ENCODE peak calls at places on chromosome 5, in eight cellular contexts. U, S, E, N, Z, O, V and D are unnamed samples.

GRCh38 chr5:173016621-173017046 is 33.1 kb downstream of the ATP6V0E1 start:
- DNase-seq in U (no peak), S (peak), E (peak), N (peak), Z (peak), O (no peak), V (peak), D (peak)

GRCh38 chr5:38569180-38569579 is 12.7 kb upstream of the LIFR start:
- DNase-seq in U (no peak), S (no peak), E (no peak), N (no peak), Z (no peak), O (no peak), V (no peak), D (no peak)

GRCh38 chr5:15645776-15646175 is 145.8 kb downstream of the FBXL7 start:
- DNase-seq in U (no peak), S (no peak), E (no peak), N (peak), Z (peak), O (no peak), V (no peak), D (no peak)

GRCh38 chr5:37774912-37775483 is 64.8 kb downstream of the GDNF start:
- DNase-seq in U (no peak), S (no peak), E (no peak), N (peak), Z (peak), O (no peak), V (no peak), D (peak)

GRCh38 chr5:58094031-58094430 is 365.9 kb downstream of the PLK2 start:
- DNase-seq in U (no peak), S (no peak), E (no peak), N (no peak), Z (no peak), O (no peak), V (no peak), D (no peak)

GRCh38 chr5:62509823-62510222 is 68.8 kb upstream of the LRRC70 start:
- DNase-seq in U (no peak), S (no peak), E (no peak), N (no peak), Z (peak), O (no peak), V (no peak), D (no peak)

GRCh38 chr5:1540166-1540565 is 16.4 kb upstream of the LPCAT1 start:
- DNase-seq in U (no peak), S (no peak), E (no peak), N (no peak), Z (no peak), O (no peak), V (no peak), D (no peak)

GRCh38 chr5:57488308-57488955 is 5.8 kb upstream of the ACTBL2 start:
- DNase-seq in U (no peak), S (no peak), E (no peak), N (no peak), Z (peak), O (no peak), V (no peak), D (peak)

GRCh38 chr5:9627541-9627940 is 2.6 kb downstream of the TAS2R1 start:
- DNase-seq in U (no peak), S (no peak), E (no peak), N (no peak), Z (no peak), O (no peak), V (no peak), D (no peak)

GRCh38 chr5:158124606-158125316 is 265.8 kb upstream of the CLINT1 start:
- DNase-seq in U (no peak), S (no peak), E (no peak), N (peak), Z (no peak), O (no peak), V (no peak), D (no peak)

GRCh38 chr5:54859321-54859720 is 126.1 kb downstream of the ESM1 start:
- DNase-seq in U (no peak), S (no peak), E (no peak), N (no peak), Z (no peak), O (no peak), V (no peak), D (no peak)

DNA sequence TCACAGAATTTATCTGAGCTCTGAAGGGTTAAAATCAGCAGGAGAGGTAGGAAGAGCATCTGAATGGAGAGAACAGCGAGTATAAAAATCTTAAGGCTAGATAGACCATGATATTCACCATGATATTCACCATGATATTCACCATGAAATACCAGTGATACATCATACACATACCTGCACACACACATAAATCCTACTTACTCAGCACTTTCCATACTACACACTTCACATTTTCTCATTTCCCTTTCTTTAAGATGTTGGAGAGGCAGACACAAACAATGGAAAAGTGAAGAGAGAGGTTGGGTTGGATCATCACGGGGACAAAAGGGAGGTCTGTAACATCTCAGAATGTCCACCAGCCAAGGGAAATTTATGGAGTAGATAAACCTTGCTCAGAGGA is 66.4 kb upstream of the ATP10B start:
- DNase-seq in U (no peak), S (no peak), E (no peak), N (no peak), Z (no peak), O (no peak), V (no peak), D (no peak)
- TF ChIP-seq CTCF in U (no peak), S (no peak), E (no peak), N (no peak), Z (no peak), O (no peak), V (no peak), D (no peak)

DNA sequence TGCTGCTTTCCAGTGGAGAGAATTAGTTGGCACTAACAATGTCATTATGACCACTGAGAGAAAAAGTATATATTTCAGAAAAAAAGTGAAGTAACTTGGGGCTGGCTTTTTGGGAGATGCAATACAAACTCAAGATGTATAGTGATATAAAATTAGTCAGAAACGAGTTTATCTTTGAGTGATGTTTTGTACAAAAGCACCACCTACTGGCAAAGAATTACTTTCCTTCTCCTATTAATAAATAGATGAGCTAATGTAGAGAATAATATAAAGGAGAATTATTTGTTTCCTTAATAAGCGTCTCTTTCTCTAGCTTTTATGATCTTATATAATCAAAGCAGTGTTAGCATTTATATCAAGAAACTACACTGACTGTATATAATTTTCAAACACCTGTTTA is 158.8 kb downstream of the MEF2C start:
- DNase-seq in U (no peak), S (no peak), E (no peak), N (peak), Z (peak), O (no peak), V (no peak), D (no peak)
- H3K27ac ChIP-seq in U (no peak), S (no peak), E (no peak), N (no peak), Z (no peak), O (no peak), V (no peak), D (no peak)

GRCh38 chr5:146007270-146007669 is 70.9 kb downstream of the SH3RF2 start:
- DNase-seq in U (no peak), S (no peak), E (no peak), N (peak), Z (peak), O (no peak), V (no peak), D (no peak)
- TF ChIP-seq CTCF in U (no peak), S (no peak), E (no peak), N (no peak), Z (no peak), O (no peak), V (no peak), D (peak)

DNA sequence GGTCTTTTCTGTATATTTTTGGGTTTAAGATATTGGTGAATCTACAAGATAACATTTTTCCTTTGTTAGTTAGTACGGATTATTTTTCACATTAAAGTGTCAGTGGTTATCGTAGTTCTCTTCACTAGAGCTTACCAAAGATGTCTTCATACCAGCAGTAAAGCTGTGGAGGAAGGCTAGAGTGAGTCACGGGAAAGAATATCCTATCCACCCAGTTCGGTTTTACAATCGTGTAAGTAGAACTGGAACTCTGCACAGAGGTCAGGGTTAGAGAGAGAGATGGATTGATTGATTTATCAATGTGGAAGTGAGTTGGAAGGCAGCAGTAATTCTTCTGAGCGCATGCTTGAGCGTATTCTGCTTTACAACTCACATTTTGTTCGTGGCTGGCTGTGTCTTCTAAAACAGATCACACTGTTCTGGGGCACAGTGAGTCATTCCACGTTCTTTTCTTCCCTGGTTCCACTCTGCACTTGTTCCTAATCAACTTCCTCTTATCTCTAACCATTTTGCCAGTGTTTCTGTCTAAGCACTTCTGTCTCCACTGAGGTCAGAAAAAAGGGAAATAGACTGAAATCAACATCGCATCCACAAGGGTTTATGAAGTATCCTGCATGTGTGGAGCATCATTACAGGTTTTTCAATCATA is 86.5 kb upstream of the ARRDC3 start:
- DNase-seq in U (no peak), S (no peak), E (no peak), N (no peak), Z (peak), O (no peak), V (no peak), D (peak)
- H3K27ac ChIP-seq in U (peak), S (peak), E (no peak), N (no peak), Z (no peak), O (peak), V (no peak), D (no peak)

DNA sequence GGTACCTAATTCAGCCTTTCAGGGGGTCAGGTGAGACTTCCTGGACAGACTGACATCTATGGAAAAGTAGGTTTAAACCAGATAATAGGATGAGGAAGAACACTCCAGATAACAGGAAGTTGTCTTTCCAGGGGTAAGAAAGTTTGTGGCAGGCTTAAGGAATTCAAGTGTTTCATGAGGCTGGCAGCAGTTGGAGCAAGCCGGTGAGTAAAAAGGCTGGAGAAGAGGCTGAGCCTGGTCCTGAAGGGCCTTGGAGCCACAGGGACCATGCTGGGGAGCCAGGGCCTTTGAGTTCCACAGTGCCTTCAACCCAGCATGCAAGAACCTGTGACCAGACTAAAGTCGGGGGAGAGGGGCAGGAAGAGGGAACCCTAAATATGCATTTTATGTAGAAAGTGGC is 353.4 kb downstream of the SPOCK1 start:
- DNase-seq in U (no peak), S (no peak), E (no peak), N (no peak), Z (peak), O (no peak), V (no peak), D (no peak)
- TF ChIP-seq CTCF in U (no peak), S (no peak), E (no peak), N (no peak), Z (no peak), O (no peak), V (no peak), D (no peak)

GRCh38 chr5:100900796-100901731 is 2.0 kb downstream of the ST8SIA4 start:
- DNase-seq in U (peak), S (peak), E (peak), N (peak), Z (peak), O (peak), V (peak), D (peak)
- H3K27ac ChIP-seq in U (peak), S (peak), E (no peak), N (no peak), Z (no peak), O (peak), V (peak), D (no peak)

GRCh38 chr5:180206993-180207392 is 2.0 kb downstream of the RASGEF1C start:
- DNase-seq in U (no peak), S (no peak), E (no peak), N (no peak), Z (no peak), O (no peak), V (no peak), D (no peak)

GRCh38 chr5:180209137-180209581 is at the start of gene RASGEF1C:
- DNase-seq in U (peak), S (no peak), E (peak), N (peak), Z (peak), O (no peak), V (peak), D (no peak)

GRCh38 chr5:180208038-180208434 is 975 bp downstream of the RASGEF1C start:
- DNase-seq in U (no peak), S (no peak), E (no peak), N (peak), Z (no peak), O (no peak), V (no peak), D (no peak)

GRCh38 chr5:180207593-180207992 is 1.4 kb downstream of the RASGEF1C start:
- DNase-seq in U (no peak), S (no peak), E (no peak), N (peak), Z (no peak), O (no peak), V (no peak), D (no peak)

GRCh38 chr5:180208435-180209081 is 453 bp downstream of the RASGEF1C start:
- DNase-seq in U (no peak), S (no peak), E (no peak), N (peak), Z (no peak), O (no peak), V (no peak), D (no peak)
- TF ChIP-seq CTCF in U (no peak), S (no peak), E (no peak), N (no peak), Z (no peak), O (no peak), V (no peak), D (peak)